ENCODE peak calls at places on chromosomes 6 and 20, in eight cellular contexts. One of them, this sample, is unnamed.

GRCh38 chr6:37980222-37980595 is 160.7 kb downstream of the ZFAND3 start:
- DNase-seq in pons: peak; percentile 66
- DNase-seq in ovary: no peak
- DNase-seq in epithelial cell of esophagus: no peak
- DNase-seq in psoas muscle: no peak
- DNase-seq in A172: no peak
- DNase-seq in sigmoid colon: no peak
- DNase-seq in NCI-H446: no peak
- DNase-seq in this sample: no peak

GRCh38 chr20:2657674-2658073 is 5.2 kb downstream of the NOP56 start:
- DNase-seq in pons: no peak
- DNase-seq in ovary: no peak
- DNase-seq in epithelial cell of esophagus: no peak
- DNase-seq in psoas muscle: no peak
- DNase-seq in A172: no peak
- DNase-seq in sigmoid colon: no peak
- DNase-seq in NCI-H446: no peak
- DNase-seq in this sample: no peak

GRCh38 chr20:13085275-13085674 is 76.5 kb downstream of the SPTLC3 start:
- DNase-seq in pons: no peak
- DNase-seq in ovary: no peak
- DNase-seq in epithelial cell of esophagus: peak; percentile 47
- DNase-seq in psoas muscle: no peak
- DNase-seq in A172: no peak
- DNase-seq in sigmoid colon: no peak
- DNase-seq in NCI-H446: no peak
- DNase-seq in this sample: no peak

GRCh38 chr20:22584630-22584921 is 204 bp upstream of the FOXA2 start:
- DNase-seq in pons: no peak
- DNase-seq in ovary: no peak
- DNase-seq in epithelial cell of esophagus: peak; percentile 87
- DNase-seq in psoas muscle: no peak
- DNase-seq in A172: no peak
- DNase-seq in sigmoid colon: no peak
- DNase-seq in NCI-H446: no peak
- DNase-seq in this sample: no peak

GRCh38 chr6:44257007-44257752 is at the start of gene SLC35B2:
- DNase-seq in pons: peak; percentile 92
- DNase-seq in ovary: peak; percentile 87
- DNase-seq in epithelial cell of esophagus: peak; percentile 62
- DNase-seq in psoas muscle: peak; percentile 86
- DNase-seq in A172: peak; percentile 83
- DNase-seq in sigmoid colon: peak; percentile 84
- DNase-seq in NCI-H446: no peak
- DNase-seq in this sample: peak; percentile 88

GRCh38 chr20:21901470-21902275 is 196.2 kb downstream of the PAX1 start:
- DNase-seq in pons: peak; percentile 53
- DNase-seq in ovary: no peak
- DNase-seq in epithelial cell of esophagus: no peak
- DNase-seq in psoas muscle: peak; percentile 79
- DNase-seq in A172: no peak
- DNase-seq in sigmoid colon: peak; percentile 96
- DNase-seq in NCI-H446: no peak
- DNase-seq in this sample: peak; percentile 93

GRCh38 chr20:3406481-3407425 is 716 bp downstream of the DNAAF9 start:
- DNase-seq in pons: peak; percentile 60
- DNase-seq in ovary: peak; percentile 40
- DNase-seq in epithelial cell of esophagus: peak; percentile 50
- DNase-seq in psoas muscle: peak; percentile 75
- DNase-seq in A172: peak; percentile 45
- DNase-seq in sigmoid colon: peak; percentile 80
- DNase-seq in NCI-H446: no peak
- DNase-seq in this sample: no peak

GRCh38 chr20:56427797-56428196 is 15.7 kb downstream of the CASS4 start:
- DNase-seq in pons: no peak
- DNase-seq in ovary: no peak
- DNase-seq in epithelial cell of esophagus: no peak
- DNase-seq in psoas muscle: no peak
- DNase-seq in A172: no peak
- DNase-seq in sigmoid colon: no peak
- DNase-seq in NCI-H446: no peak
- DNase-seq in this sample: no peak

GRCh38 chr20:3181270-3181669 is 7.9 kb upstream of the LZTS3 start:
- DNase-seq in pons: no peak
- DNase-seq in ovary: no peak
- DNase-seq in epithelial cell of esophagus: no peak
- DNase-seq in psoas muscle: no peak
- DNase-seq in A172: no peak
- DNase-seq in sigmoid colon: no peak
- DNase-seq in NCI-H446: no peak
- DNase-seq in this sample: no peak

GRCh38 chr6:32949113-32949512 is 3.8 kb downstream of the HLA-DMA start:
- DNase-seq in pons: no peak
- DNase-seq in ovary: no peak
- DNase-seq in epithelial cell of esophagus: no peak
- DNase-seq in psoas muscle: no peak
- DNase-seq in A172: no peak
- DNase-seq in sigmoid colon: no peak
- DNase-seq in NCI-H446: no peak
- DNase-seq in this sample: no peak

GRCh38 chr6:143528164-143528811 is 16.8 kb upstream of the FUCA2 start:
- DNase-seq in pons: no peak
- DNase-seq in ovary: no peak
- DNase-seq in epithelial cell of esophagus: no peak
- DNase-seq in psoas muscle: no peak
- DNase-seq in A172: no peak
- DNase-seq in sigmoid colon: no peak
- DNase-seq in NCI-H446: no peak
- DNase-seq in this sample: no peak

GRCh38 chr6:179340-179950 is 112.8 kb upstream of the DUSP22 start:
- DNase-seq in pons: no peak
- DNase-seq in ovary: no peak
- DNase-seq in epithelial cell of esophagus: no peak
- DNase-seq in psoas muscle: no peak
- DNase-seq in A172: no peak
- DNase-seq in sigmoid colon: no peak
- DNase-seq in NCI-H446: no peak
- DNase-seq in this sample: peak; percentile 54

GRCh38 chr6:53938810-53939209 is 144.0 kb downstream of the LRRC1 start:
- DNase-seq in pons: no peak
- DNase-seq in ovary: no peak
- DNase-seq in epithelial cell of esophagus: no peak
- DNase-seq in psoas muscle: no peak
- DNase-seq in A172: peak; percentile 21
- DNase-seq in sigmoid colon: no peak
- DNase-seq in NCI-H446: no peak
- DNase-seq in this sample: no peak

GRCh38 chr20:44137210-44137781 is 49.7 kb downstream of the JPH2 start:
- DNase-seq in pons: no peak
- DNase-seq in ovary: peak; percentile 25
- DNase-seq in epithelial cell of esophagus: peak; percentile 76
- DNase-seq in psoas muscle: peak; percentile 82
- DNase-seq in A172: peak; percentile 72
- DNase-seq in sigmoid colon: peak; percentile 94
- DNase-seq in NCI-H446: no peak
- DNase-seq in this sample: peak; percentile 87

GRCh38 chr6:22357724-22358189 is 60.9 kb upstream of the PRL start:
- DNase-seq in pons: no peak
- DNase-seq in ovary: no peak
- DNase-seq in epithelial cell of esophagus: no peak
- DNase-seq in psoas muscle: no peak
- DNase-seq in A172: no peak
- DNase-seq in sigmoid colon: no peak
- DNase-seq in NCI-H446: no peak
- DNase-seq in this sample: no peak

GRCh38 chr6:29656157-29656556 is 735 bp upstream of the MOG start:
- DNase-seq in pons: peak; percentile 83
- DNase-seq in ovary: no peak
- DNase-seq in epithelial cell of esophagus: no peak
- DNase-seq in psoas muscle: no peak
- DNase-seq in A172: no peak
- DNase-seq in sigmoid colon: no peak
- DNase-seq in NCI-H446: no peak
- DNase-seq in this sample: no peak

GRCh38 chr6:139257821-139258398 is 33.9 kb downstream of the TXLNB start:
- DNase-seq in pons: no peak
- DNase-seq in ovary: no peak
- DNase-seq in epithelial cell of esophagus: no peak
- DNase-seq in psoas muscle: no peak
- DNase-seq in A172: no peak
- DNase-seq in sigmoid colon: no peak
- DNase-seq in NCI-H446: no peak
- DNase-seq in this sample: no peak

GRCh38 chr20:16615199-16615598 is 42.0 kb upstream of the KIF16B start:
- DNase-seq in pons: no peak
- DNase-seq in ovary: peak; percentile 43
- DNase-seq in epithelial cell of esophagus: peak; percentile 68
- DNase-seq in psoas muscle: no peak
- DNase-seq in A172: peak; percentile 37
- DNase-seq in sigmoid colon: no peak
- DNase-seq in NCI-H446: peak; percentile 19
- DNase-seq in this sample: no peak